ENCODE peak calls at places on chromosomes 11 and 22, in eight cellular contexts. J is HFFc6, W is left ventricle myocardium inferior, L is AG04450, I is PC-3, Q is fibroblast of lung, O is foreskin fibroblast, H is BE2C. N is an unnamed sample.

GRCh38 chr11:6321961-6322362 is 1.7 kb upstream of the CAVIN3 start:
- DNase-seq in J (peak; percentile 74), Q (peak; percentile 61), W (no peak), L (no peak), O (peak; percentile 43), I (peak; percentile 37), H (no peak), N (no peak)

GRCh38 chr11:73334244-73335203 is 26.4 kb downstream of the ARHGEF17 start:
- DNase-seq in L (no peak), H (peak; percentile 89), W (peak; percentile 87), Q (peak; percentile 89), I (peak; percentile 62), O (peak; percentile 85), J (peak; percentile 81), N (peak; percentile 51)

GRCh38 chr11:61445535-61445934 is 15.6 kb downstream of the SDHAF2 start:
- DNase-seq in L (no peak), Q (peak; percentile 44), I (no peak), H (no peak), J (no peak), O (no peak), W (no peak), N (no peak)

GRCh38 chr22:50612715-50613221 is 12.2 kb downstream of the MAPK8IP2 start:
- DNase-seq in I (no peak), W (no peak), J (no peak), L (no peak), Q (no peak), O (no peak), H (peak; percentile 50), N (no peak)

GRCh38 chr11:64372802-64373597 is 14.0 kb downstream of the RPS6KA4 start:
- DNase-seq in L (no peak), J (peak; percentile 8), W (no peak), I (peak; percentile 52), Q (no peak), H (peak; percentile 90), O (no peak), N (no peak)

GRCh38 chr11:117193130-117194020 is 5.8 kb upstream of the TAGLN start:
- DNase-seq in L (no peak), J (no peak), Q (no peak), W (peak; percentile 3), H (no peak), I (no peak), O (no peak), N (no peak)

GRCh38 chr11:34126959-34127848 is 21.8 kb downstream of the NAT10 start:
- DNase-seq in W (no peak), O (no peak), J (no peak), H (no peak), I (peak; percentile 15), L (no peak), Q (no peak), N (no peak)

GRCh38 chr11:64619811-64620285 is 28.8 kb downstream of the SLC22A12 start:
- DNase-seq in I (peak; percentile 38), L (peak; percentile 7), O (peak; percentile 21), H (peak; percentile 44), W (no peak), Q (peak; percentile 38), J (peak; percentile 35), N (no peak)

DNA sequence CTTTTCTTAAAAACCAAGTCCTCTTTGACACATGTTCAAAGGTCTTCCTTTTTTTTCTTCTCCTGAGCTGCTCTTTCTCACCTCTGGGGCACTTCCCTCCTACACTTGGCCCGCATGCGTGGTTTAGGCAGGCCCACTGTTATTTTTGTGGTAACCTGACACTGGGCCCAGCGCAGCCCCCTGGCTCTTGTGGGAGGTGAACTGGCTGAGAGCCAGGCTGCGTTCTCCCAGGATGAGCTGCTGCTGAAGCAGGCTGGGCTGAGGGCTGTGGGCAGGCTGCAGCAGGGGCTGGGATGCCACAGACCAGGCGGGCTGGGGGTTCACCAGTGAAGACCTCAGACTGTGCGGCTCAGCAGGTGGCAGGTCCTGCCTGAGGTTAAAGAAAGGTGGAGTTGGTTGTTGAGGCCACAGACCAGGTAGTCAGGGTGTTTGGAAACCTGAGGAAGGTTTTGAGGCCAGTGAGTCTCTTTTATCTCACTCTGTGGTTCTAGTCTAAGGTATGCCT is 72.4 kb downstream of the TEAD1 start:
- DNase-seq in W (peak; percentile 71), Q (peak; percentile 91), O (peak; percentile 75), I (peak; percentile 14), H (peak; percentile 80), L (peak; percentile 84), J (peak; percentile 53), N (peak; percentile 43)
- TF ChIP-seq CTCF in W (peak; percentile 30), Q (no peak), O (no peak), I (no peak), H (no peak), L (peak; percentile 27), J (no peak), N (no peak)

GRCh38 chr11:35377262-35377661 is 42.1 kb downstream of the SLC1A2 start:
- DNase-seq in O (no peak), J (no peak), I (no peak), Q (no peak), H (no peak), L (no peak), W (no peak), N (no peak)

GRCh38 chr11:35372565-35373283 is 46.6 kb downstream of the SLC1A2 start:
- DNase-seq in W (no peak), H (no peak), I (peak; percentile 5), O (no peak), J (no peak), Q (no peak), L (no peak), N (no peak)

GRCh38 chr11:35375332-35376125 is 43.8 kb downstream of the SLC1A2 start:
- DNase-seq in W (no peak), O (no peak), L (no peak), Q (no peak), H (no peak), I (no peak), J (no peak), N (no peak)

GRCh38 chr11:35376613-35377012 is 42.7 kb downstream of the SLC1A2 start:
- DNase-seq in J (peak; percentile 23), W (no peak), O (peak; percentile 92), Q (no peak), H (no peak), L (no peak), I (no peak), N (no peak)

DNA sequence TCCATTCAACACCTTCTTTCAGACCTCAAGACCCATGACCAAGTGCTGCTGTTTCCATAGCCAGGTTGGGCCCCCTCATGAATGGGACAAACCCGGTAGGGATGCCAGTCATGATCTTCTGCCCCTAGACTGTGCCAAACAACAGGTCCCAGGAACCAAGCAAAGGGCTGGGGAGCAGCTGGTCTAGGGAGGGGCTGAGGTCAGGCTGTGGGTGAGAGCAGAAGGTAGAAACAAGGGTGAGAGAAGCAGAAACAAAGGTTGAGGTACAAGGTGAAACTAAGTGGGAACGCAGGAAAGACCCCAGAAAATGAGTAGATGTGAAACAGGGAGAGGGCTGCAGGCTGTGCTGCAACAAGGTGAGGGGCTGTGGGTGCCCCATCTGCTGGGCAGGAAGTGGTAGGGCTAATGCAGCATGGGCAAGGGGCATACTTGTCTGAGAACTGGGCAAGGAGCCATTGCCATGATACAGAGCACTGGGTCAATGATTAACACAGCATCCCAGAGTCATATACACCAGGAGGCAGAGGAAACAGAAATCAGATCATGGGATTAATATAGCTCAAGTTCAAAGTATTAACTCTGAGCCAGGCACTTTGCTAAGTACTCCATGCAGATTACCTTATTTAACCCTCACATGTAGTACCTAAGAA is 45.9 kb downstream of the SLC1A2 start:
- DNase-seq in H (no peak), Q (no peak), J (no peak), O (no peak), W (no peak), I (peak; percentile 25), L (no peak), N (no peak)
- TF ChIP-seq CTCF in H (no peak), Q (no peak), J (peak; percentile 36), O (no peak), W (no peak), I (no peak), L (no peak), N (no peak)

GRCh38 chr11:132504501-132505041 is 1027.7 kb downstream of the OPCML start:
- DNase-seq in O (no peak), Q (no peak), I (no peak), L (no peak), W (no peak), H (no peak), J (no peak), N (no peak)

GRCh38 chr11:132496341-132496740 is 1036.0 kb downstream of the OPCML start:
- DNase-seq in I (no peak), Q (peak; percentile 3), O (no peak), J (no peak), H (no peak), L (no peak), W (no peak), N (no peak)

GRCh38 chr11:132501356-132501755 is 1030.9 kb downstream of the OPCML start:
- DNase-seq in O (no peak), L (no peak), H (no peak), I (no peak), W (no peak), J (no peak), Q (no peak), N (no peak)

GRCh38 chr11:132493786-132494185 is 1038.5 kb downstream of the OPCML start:
- DNase-seq in H (no peak), J (no peak), I (no peak), Q (no peak), O (no peak), L (no peak), W (no peak), N (no peak)

DNA sequence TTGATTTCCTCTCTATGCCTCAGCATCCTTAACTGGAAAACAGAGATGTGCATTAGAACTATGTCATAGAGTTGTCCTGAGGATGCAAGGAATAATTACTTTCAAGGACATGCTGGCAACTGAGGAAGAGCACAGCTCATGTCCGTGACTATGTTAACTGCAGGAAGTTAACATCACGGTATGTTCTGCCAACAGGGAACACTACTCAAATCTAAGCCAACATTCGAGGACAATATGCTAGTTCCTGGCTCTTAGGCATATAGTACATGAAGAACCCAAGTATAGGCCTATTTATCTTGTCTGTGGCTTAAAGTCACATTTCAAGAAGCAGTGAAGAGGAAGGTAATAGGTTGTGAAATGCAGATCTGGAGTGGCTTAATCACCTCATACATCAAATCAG is 1032.6 kb downstream of the OPCML start:
- DNase-seq in W (no peak), I (no peak), J (no peak), H (no peak), L (no peak), O (no peak), Q (no peak), N (no peak)
- TF ChIP-seq CTCF in W (no peak), I (no peak), J (no peak), H (no peak), L (no peak), O (no peak), Q (no peak), N (no peak)

DNA sequence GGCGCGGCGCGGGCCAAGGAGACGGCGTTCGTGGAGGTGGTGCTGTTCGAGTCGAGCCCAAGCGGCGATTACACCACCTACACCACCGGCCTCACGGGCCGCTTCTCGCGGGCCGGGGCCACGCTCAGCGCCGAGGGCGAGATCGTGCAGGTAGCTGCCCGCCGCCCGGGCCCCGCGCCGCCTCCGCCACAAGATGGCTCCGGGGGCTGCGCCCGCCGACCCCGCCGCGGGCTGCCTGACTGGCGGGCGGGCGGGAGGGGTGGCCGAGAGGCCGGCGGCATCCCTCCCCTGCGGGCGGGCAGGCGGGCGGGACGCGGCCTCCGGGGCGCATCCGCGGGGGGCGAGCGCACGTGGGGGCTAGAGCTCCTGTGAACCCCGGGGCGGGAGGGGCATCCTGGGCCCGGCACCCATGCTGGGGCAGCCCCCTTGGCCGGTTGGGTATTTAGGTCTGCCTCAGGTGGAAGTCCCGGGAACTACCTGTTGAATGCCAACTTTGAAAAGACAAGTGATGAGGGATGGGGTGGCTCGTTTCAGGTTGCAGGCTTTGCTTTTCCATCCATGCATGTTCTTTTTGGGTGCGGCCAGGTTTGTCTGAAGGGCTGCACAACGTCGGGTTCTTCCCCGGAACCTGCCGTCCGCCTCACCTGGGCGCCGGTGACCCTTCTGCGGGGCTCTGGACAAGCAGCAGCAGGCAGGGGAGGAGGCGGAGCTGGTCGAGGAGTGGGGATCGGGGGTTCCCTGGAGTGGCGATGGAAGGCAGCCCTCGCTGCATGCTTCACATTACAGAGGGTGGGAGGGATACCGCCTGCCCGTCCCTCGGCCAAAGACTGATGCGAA is 763 bp downstream of the ZNRF3 start:
- DNase-seq in I (peak; percentile 32), W (peak; percentile 37), L (no peak), O (peak; percentile 44), Q (peak; percentile 33), H (peak; percentile 55), J (no peak), N (no peak)
- TF ChIP-seq CTCF in I (no peak), W (no peak), L (no peak), O (no peak), Q (no peak), H (no peak), J (no peak), N (no peak)

N was measured in AG09319.